ENCODE peak calls at places on chromosomes 3 and 15, in five cellular contexts. One of them, this sample, is unnamed.

GRCh38 chr3:168544097-168544957 is 448.6 kb upstream of the GOLIM4 start:
- DNase-seq in spleen: no peak
- DNase-seq in HCT116: peak
- DNase-seq in sigmoid colon: no peak
- DNase-seq in adrenal gland: no peak
- DNase-seq in this sample: no peak

GRCh38 chr3:58526124-58526957 is 10.6 kb downstream of the ACOX2 start:
- DNase-seq in adrenal gland: no peak
- DNase-seq in spleen: no peak
- DNase-seq in HCT116: peak
- DNase-seq in sigmoid colon: no peak
- DNase-seq in this sample: peak

GRCh38 chr15:68445351-68445750 is 13.4 kb upstream of the ITGA11 start:
- DNase-seq in spleen: no peak
- DNase-seq in HCT116: no peak
- DNase-seq in sigmoid colon: no peak
- DNase-seq in adrenal gland: no peak
- DNase-seq in this sample: no peak

GRCh38 chr15:67855842-67856241 is 16.0 kb upstream of the RNU6-1 start:
- DNase-seq in HCT116: no peak
- DNase-seq in adrenal gland: no peak
- DNase-seq in spleen: no peak
- DNase-seq in sigmoid colon: no peak
- DNase-seq in this sample: no peak

GRCh38 chr3:106688463-106688862 is 688.8 kb upstream of the CCDC54 start:
- DNase-seq in sigmoid colon: peak
- DNase-seq in spleen: no peak
- DNase-seq in HCT116: no peak
- DNase-seq in adrenal gland: no peak
- DNase-seq in this sample: peak

GRCh38 chr3:120100711-120101110 is 6.5 kb upstream of the GSK3B start:
- DNase-seq in sigmoid colon: no peak
- DNase-seq in HCT116: no peak
- DNase-seq in adrenal gland: no peak
- DNase-seq in spleen: no peak
- DNase-seq in this sample: no peak

GRCh38 chr3:30578986-30579579 is 27.3 kb upstream of the TGFBR2 start:
- DNase-seq in adrenal gland: no peak
- DNase-seq in HCT116: no peak
- DNase-seq in sigmoid colon: no peak
- DNase-seq in spleen: no peak
- DNase-seq in this sample: no peak

GRCh38 chr3:49158108-49158709 is 7.9 kb downstream of the CCDC71 start:
- DNase-seq in sigmoid colon: no peak
- DNase-seq in spleen: no peak
- DNase-seq in adrenal gland: peak
- DNase-seq in HCT116: peak
- DNase-seq in this sample: no peak

GRCh38 chr15:51771773-51772172 is 20.4 kb downstream of the TMOD2 start:
- DNase-seq in spleen: no peak
- DNase-seq in HCT116: no peak
- DNase-seq in sigmoid colon: no peak
- DNase-seq in adrenal gland: no peak
- DNase-seq in this sample: no peak

GRCh38 chr3:24220859-24221657 is 273.6 kb downstream of the THRB start:
- DNase-seq in adrenal gland: peak
- DNase-seq in spleen: no peak
- DNase-seq in sigmoid colon: peak
- DNase-seq in HCT116: no peak
- DNase-seq in this sample: peak

GRCh38 chr3:177105623-177106022 is 91.7 kb downstream of the TBL1XR1 start:
- DNase-seq in adrenal gland: no peak
- DNase-seq in HCT116: no peak
- DNase-seq in spleen: no peak
- DNase-seq in sigmoid colon: no peak
- DNase-seq in this sample: no peak

GRCh38 chr15:38275951-38276350 is 23.3 kb downstream of the SPRED1 start:
- DNase-seq in HCT116: no peak
- DNase-seq in spleen: no peak
- DNase-seq in sigmoid colon: no peak
- DNase-seq in adrenal gland: no peak
- DNase-seq in this sample: no peak

GRCh38 chr3:22383285-22383684 is 632.3 kb upstream of the ZNF385D start:
- DNase-seq in adrenal gland: no peak
- DNase-seq in HCT116: no peak
- DNase-seq in spleen: no peak
- DNase-seq in sigmoid colon: no peak
- DNase-seq in this sample: no peak

GRCh38 chr15:22978691-22979068 is 1.5 kb downstream of the CYFIP1 start:
- DNase-seq in adrenal gland: no peak
- DNase-seq in sigmoid colon: peak
- DNase-seq in HCT116: no peak
- DNase-seq in spleen: no peak
- DNase-seq in this sample: no peak

GRCh38 chr15:22979699-22980188 is 424 bp downstream of the CYFIP1 start:
- DNase-seq in sigmoid colon: peak
- DNase-seq in HCT116: no peak
- DNase-seq in adrenal gland: no peak
- DNase-seq in spleen: peak
- DNase-seq in this sample: no peak

GRCh38 chr15:22980189-22981136 is at the start of gene CYFIP1:
- DNase-seq in adrenal gland: peak
- DNase-seq in HCT116: peak
- DNase-seq in spleen: peak
- DNase-seq in sigmoid colon: peak
- DNase-seq in this sample: peak

GRCh38 chr15:22981336-22981840 is 1.2 kb upstream of the CYFIP1 start:
- DNase-seq in HCT116: no peak
- DNase-seq in sigmoid colon: peak
- DNase-seq in spleen: peak
- DNase-seq in adrenal gland: no peak
- DNase-seq in this sample: no peak

GRCh38 chr15:22979069-22979698 is 984 bp downstream of the CYFIP1 start:
- DNase-seq in adrenal gland: peak
- DNase-seq in sigmoid colon: peak
- DNase-seq in spleen: peak
- DNase-seq in HCT116: no peak
- DNase-seq in this sample: peak
- TF ChIP-seq POLR2A in adrenal gland: peak
- TF ChIP-seq POLR2A in sigmoid colon: no peak
- TF ChIP-seq POLR2A in spleen: no peak
- TF ChIP-seq POLR2A in HCT116: no peak
- TF ChIP-seq POLR2A in this sample: no peak

GRCh38 chr15:40510201-40510600 is 39.4 kb downstream of the CHST14 start:
- DNase-seq in spleen: no peak
- DNase-seq in HCT116: no peak
- DNase-seq in adrenal gland: no peak
- DNase-seq in sigmoid colon: no peak
- DNase-seq in this sample: no peak

GRCh38 chr15:40508216-40508615 is 37.4 kb downstream of the CHST14 start:
- DNase-seq in sigmoid colon: no peak
- DNase-seq in adrenal gland: no peak
- DNase-seq in HCT116: no peak
- DNase-seq in spleen: no peak
- DNase-seq in this sample: no peak

GRCh38 chr15:40512440-40512839 is 41.7 kb downstream of the CHST14 start:
- DNase-seq in HCT116: no peak
- DNase-seq in spleen: no peak
- DNase-seq in sigmoid colon: no peak
- DNase-seq in adrenal gland: no peak
- DNase-seq in this sample: no peak

GRCh38 chr15:40511093-40511471 is 40.3 kb downstream of the CHST14 start:
- DNase-seq in sigmoid colon: no peak
- DNase-seq in spleen: peak
- DNase-seq in adrenal gland: peak
- DNase-seq in HCT116: no peak
- DNase-seq in this sample: no peak

DNA sequence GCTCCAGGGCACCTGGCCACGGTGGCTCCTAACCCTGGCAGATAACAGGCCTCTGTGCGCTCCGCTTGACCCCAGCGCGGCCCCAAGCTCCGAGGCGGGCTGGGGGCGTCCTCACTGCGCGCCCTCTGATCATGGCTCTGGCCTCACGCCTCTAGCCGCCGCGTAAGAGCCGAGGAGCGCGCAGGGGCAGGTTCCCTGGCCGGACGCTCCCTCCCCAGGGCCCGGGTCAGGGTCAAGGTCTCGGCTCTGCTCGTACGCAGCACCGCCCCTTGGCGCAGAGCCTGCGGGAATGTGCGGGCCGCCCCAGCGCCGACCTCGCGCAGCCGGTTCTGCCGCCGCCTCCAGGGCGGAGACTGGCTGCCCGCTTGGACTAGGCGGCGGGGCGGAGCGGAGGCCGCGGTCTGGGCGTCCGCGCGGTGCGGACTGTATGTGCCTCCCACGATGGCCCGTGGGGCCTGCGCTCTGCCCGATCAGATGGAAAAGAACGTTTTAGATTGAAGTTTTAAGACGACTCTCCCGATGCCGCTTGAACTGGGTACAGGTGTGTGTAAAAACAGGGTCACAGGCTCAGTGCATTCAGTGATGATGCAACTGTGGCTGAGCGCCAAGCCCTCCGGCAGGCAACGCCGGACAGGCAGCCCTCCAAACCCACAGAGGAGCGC is 40.8 kb downstream of the CHST14 start:
- DNase-seq in adrenal gland: peak
- DNase-seq in HCT116: no peak
- DNase-seq in spleen: peak
- DNase-seq in sigmoid colon: peak
- DNase-seq in this sample: peak
- TF ChIP-seq POLR2A in adrenal gland: no peak
- TF ChIP-seq POLR2A in HCT116: peak
- TF ChIP-seq POLR2A in spleen: no peak
- TF ChIP-seq POLR2A in sigmoid colon: no peak
- TF ChIP-seq POLR2A in this sample: no peak

GRCh38 chr15:70118599-70118998 is 20.9 kb upstream of the TLE3 start:
- DNase-seq in adrenal gland: no peak
- DNase-seq in HCT116: no peak
- DNase-seq in sigmoid colon: no peak
- DNase-seq in spleen: no peak
- DNase-seq in this sample: no peak
- TF ChIP-seq POLR2A in adrenal gland: no peak
- TF ChIP-seq POLR2A in HCT116: no peak
- TF ChIP-seq POLR2A in sigmoid colon: no peak
- TF ChIP-seq POLR2A in spleen: no peak
- TF ChIP-seq POLR2A in this sample: no peak

DNA sequence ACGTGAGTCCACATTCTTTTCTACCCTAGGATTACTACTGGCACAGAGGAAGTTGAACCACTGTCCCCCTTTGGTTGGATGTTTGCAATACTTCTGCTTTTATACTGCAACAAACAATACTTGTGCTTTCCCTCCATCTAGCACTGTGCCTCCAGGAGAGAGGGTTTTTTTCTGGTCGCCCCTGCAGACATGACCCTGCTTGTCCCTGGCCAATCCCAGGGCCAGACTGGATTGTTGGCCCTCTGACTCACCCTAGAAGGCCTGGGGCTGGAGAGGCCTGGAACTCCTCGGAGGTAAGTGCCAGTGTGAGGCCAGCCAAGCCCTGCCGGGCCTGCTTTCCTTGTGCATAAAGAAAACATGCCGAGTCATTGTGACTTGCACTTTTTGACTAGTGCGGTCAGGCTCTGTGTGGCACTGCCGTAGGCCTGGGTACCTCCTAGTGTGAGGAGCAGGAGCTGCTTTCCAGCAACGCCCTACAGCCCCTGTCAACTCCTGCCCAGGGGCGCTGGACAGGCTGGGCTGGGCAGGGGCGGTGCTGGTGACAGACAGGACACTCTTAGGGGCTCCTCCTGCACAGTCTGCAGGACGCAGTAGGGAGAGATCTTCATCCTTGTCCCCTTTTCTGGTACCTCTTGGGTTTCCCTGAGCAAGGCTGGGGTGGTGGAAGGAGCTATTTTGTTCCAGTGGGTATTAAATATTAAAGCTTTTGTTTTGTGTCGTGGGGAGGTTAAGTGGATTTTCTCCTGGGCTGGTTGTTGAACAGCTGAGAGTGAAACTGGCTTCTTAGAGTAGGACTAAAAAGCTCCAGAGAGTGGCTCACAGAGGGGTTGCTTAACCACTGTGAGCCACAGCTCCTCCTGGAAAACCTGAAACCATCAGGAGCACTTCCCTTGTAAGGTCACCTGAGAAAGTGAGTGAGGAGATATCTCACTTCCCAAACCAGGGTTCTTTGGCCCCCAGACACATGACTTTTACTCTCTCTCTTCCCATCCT is 14.4 kb upstream of the TKT start:
- DNase-seq in spleen: peak
- DNase-seq in adrenal gland: peak
- DNase-seq in sigmoid colon: peak
- DNase-seq in HCT116: peak
- DNase-seq in this sample: peak
- TF ChIP-seq POLR2A in spleen: no peak
- TF ChIP-seq POLR2A in adrenal gland: peak
- TF ChIP-seq POLR2A in sigmoid colon: no peak
- TF ChIP-seq POLR2A in HCT116: no peak
- TF ChIP-seq POLR2A in this sample: no peak

GRCh38 chr3:185313693-185314246 is 49.2 kb upstream of the MAP3K13 start:
- DNase-seq in sigmoid colon: no peak
- DNase-seq in HCT116: no peak
- DNase-seq in spleen: no peak
- DNase-seq in adrenal gland: peak
- DNase-seq in this sample: no peak

GRCh38 chr3:185317674-185318073 is 45.3 kb upstream of the MAP3K13 start:
- DNase-seq in spleen: no peak
- DNase-seq in adrenal gland: no peak
- DNase-seq in sigmoid colon: no peak
- DNase-seq in HCT116: no peak
- DNase-seq in this sample: no peak

GRCh38 chr3:185319801-185320200 is 43.1 kb upstream of the MAP3K13 start:
- DNase-seq in sigmoid colon: no peak
- DNase-seq in spleen: no peak
- DNase-seq in adrenal gland: no peak
- DNase-seq in HCT116: no peak
- DNase-seq in this sample: no peak

GRCh38 chr3:185318136-185318535 is 44.8 kb upstream of the MAP3K13 start:
- DNase-seq in HCT116: no peak
- DNase-seq in sigmoid colon: no peak
- DNase-seq in spleen: no peak
- DNase-seq in adrenal gland: no peak
- DNase-seq in this sample: no peak

DNA sequence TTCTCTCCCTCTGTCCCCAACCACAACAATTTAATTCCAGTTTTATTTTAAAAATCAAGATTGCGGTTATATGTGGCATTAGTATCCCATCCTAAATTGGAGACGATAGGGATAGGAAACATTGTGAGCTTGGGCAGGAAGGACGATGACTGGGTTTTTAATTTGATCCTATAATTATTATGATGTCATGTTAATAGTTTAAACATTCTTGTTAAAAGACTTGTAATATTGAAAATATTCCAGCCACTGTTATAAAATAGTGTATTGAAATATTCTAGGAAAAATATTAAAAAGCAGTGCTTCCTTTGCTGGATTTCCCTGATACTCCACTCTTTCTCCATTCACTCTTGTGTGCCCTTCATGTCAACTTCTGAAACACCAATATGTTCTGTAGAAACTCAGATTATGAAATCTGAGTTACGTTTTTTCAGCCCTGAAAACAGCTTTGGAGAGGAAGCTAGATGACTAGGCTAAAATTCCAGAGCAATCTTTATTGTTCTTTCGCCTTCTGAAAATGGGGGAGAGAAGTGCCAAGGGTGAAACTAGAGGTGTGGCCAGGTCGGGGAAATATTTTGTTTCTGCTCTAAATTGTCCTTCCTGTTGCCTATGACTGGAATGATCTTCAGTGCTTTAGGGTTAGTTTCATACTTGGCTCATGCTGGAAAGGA is 46.1 kb upstream of the MAP3K13 start:
- DNase-seq in adrenal gland: no peak
- DNase-seq in HCT116: no peak
- DNase-seq in sigmoid colon: no peak
- DNase-seq in spleen: no peak
- DNase-seq in this sample: peak
- TF ChIP-seq POLR2A in adrenal gland: peak
- TF ChIP-seq POLR2A in HCT116: no peak
- TF ChIP-seq POLR2A in sigmoid colon: no peak
- TF ChIP-seq POLR2A in spleen: no peak
- TF ChIP-seq POLR2A in this sample: no peak

This sample was measured in H54.